ENCODE peak calls at places on chromosomes 13 and 19, in four cellular contexts. A is T47D; K is activated CD8-positive, alpha-beta memory T cell treated with anti-CD3 and anti-CD28 coated beads for 48 hours; E is heart left ventricle. F is an unnamed sample.

GRCh38 chr19:10352764-10353671 is 13.6 kb upstream of the ICAM3 start:
- DNase-seq in A (no peak), K (no peak), E (peak), F (no peak)

GRCh38 chr19:47544075-47544474 is 28.9 kb downstream of the ZNF541 start:
- DNase-seq in A (no peak), K (no peak), E (no peak), F (no peak)

GRCh38 chr19:6412111-6412999 is 12.3 kb downstream of the KHSRP start:
- DNase-seq in A (peak), K (peak), E (no peak), F (peak)

GRCh38 chr19:16340092-16340491 is 15.5 kb downstream of the KLF2 start:
- DNase-seq in A (no peak), K (no peak), E (no peak), F (no peak)

GRCh38 chr13:108214511-108215383 is 589 bp downstream of the LIG4 start:
- DNase-seq in A (no peak), K (no peak), E (peak), F (peak)

GRCh38 chr19:7395360-7395781 is 46.6 kb downstream of the ARHGEF18 start:
- DNase-seq in A (no peak), K (no peak), E (no peak), F (peak)

GRCh38 chr13:110882972-110883371 is 31.9 kb downstream of the ANKRD10 start:
- DNase-seq in A (no peak), K (no peak), E (no peak), F (no peak)

GRCh38 chr13:34430294-34430693 is 511.8 kb upstream of the NBEA start:
- DNase-seq in A (no peak), K (no peak), E (no peak), F (no peak)

GRCh38 chr19:38676023-38676877 is 28.8 kb downstream of the ACTN4 start:
- DNase-seq in A (no peak), K (no peak), E (no peak), F (no peak)